ENCODE peak calls at places on chromosome 19, in five cellular contexts. One of them, this sample, is unnamed.

GRCh38 chr19:53977429-53977990 is 13.9 kb upstream of the CACNG6 start:
- DNase-seq in A549: peak
- DNase-seq in tibial nerve: peak
- DNase-seq in stomach: peak
- DNase-seq in ovary: peak
- DNase-seq in this sample: peak

GRCh38 chr19:40403262-40403984 is 9.8 kb downstream of the PRX start:
- DNase-seq in A549: peak
- DNase-seq in tibial nerve: peak
- DNase-seq in stomach: peak
- DNase-seq in ovary: peak
- DNase-seq in this sample: peak

GRCh38 chr19:49590971-49591730 is at the start of gene PRR12:
- DNase-seq in A549: peak
- DNase-seq in tibial nerve: no peak
- DNase-seq in stomach: peak
- DNase-seq in ovary: peak
- DNase-seq in this sample: peak

GRCh38 chr19:6531956-6532243 is 1.1 kb downstream of the TNFSF9 start:
- DNase-seq in A549: no peak
- DNase-seq in tibial nerve: no peak
- DNase-seq in stomach: no peak
- DNase-seq in ovary: no peak
- DNase-seq in this sample: no peak

GRCh38 chr19:27779953-27780352 is 1433.0 kb downstream of the UQCRFS1 start:
- DNase-seq in A549: no peak
- DNase-seq in tibial nerve: no peak
- DNase-seq in stomach: no peak
- DNase-seq in ovary: no peak
- DNase-seq in this sample: no peak

GRCh38 chr19:4657262-4657661 is 12.9 kb downstream of the MYDGF start:
- DNase-seq in A549: no peak
- DNase-seq in tibial nerve: no peak
- DNase-seq in stomach: no peak
- DNase-seq in ovary: no peak
- DNase-seq in this sample: no peak

GRCh38 chr19:54470276-54470887 is 2.7 kb downstream of the CDC42EP5 start:
- DNase-seq in A549: no peak
- DNase-seq in tibial nerve: no peak
- DNase-seq in stomach: no peak
- DNase-seq in ovary: no peak
- DNase-seq in this sample: no peak

GRCh38 chr19:4539697-4540581 is at the start of gene LRG1:
- DNase-seq in A549: no peak
- DNase-seq in tibial nerve: peak
- DNase-seq in stomach: peak
- DNase-seq in ovary: peak
- DNase-seq in this sample: peak

GRCh38 chr19:50333737-50334617 is 4.8 kb upstream of the KCNC3 start:
- DNase-seq in A549: peak
- DNase-seq in tibial nerve: peak
- DNase-seq in stomach: peak
- DNase-seq in ovary: peak
- DNase-seq in this sample: no peak

GRCh38 chr19:48135411-48135810 is 24.8 kb upstream of the PLA2G4C start:
- DNase-seq in A549: no peak
- DNase-seq in tibial nerve: no peak
- DNase-seq in stomach: no peak
- DNase-seq in ovary: peak
- DNase-seq in this sample: no peak

GRCh38 chr19:35645680-35646511 is 2.2 kb upstream of the COX6B1 start:
- DNase-seq in A549: no peak
- DNase-seq in tibial nerve: no peak
- DNase-seq in stomach: no peak
- DNase-seq in ovary: no peak
- DNase-seq in this sample: no peak

GRCh38 chr19:1258707-1259205 is 10.4 kb downstream of the MIDN start:
- DNase-seq in A549: peak
- DNase-seq in tibial nerve: no peak
- DNase-seq in stomach: no peak
- DNase-seq in ovary: no peak
- DNase-seq in this sample: no peak

GRCh38 chr19:10975374-10976036 is 14.7 kb downstream of the SMARCA4 start:
- DNase-seq in A549: no peak
- DNase-seq in tibial nerve: peak
- DNase-seq in stomach: peak
- DNase-seq in ovary: peak
- DNase-seq in this sample: peak

GRCh38 chr19:43631491-43631890 is 8.2 kb downstream of the CADM4 start:
- DNase-seq in A549: no peak
- DNase-seq in tibial nerve: no peak
- DNase-seq in stomach: no peak
- DNase-seq in ovary: no peak
- DNase-seq in this sample: no peak

GRCh38 chr19:41327499-41328156 is 17.7 kb downstream of the CCDC97 start:
- DNase-seq in A549: peak
- DNase-seq in tibial nerve: no peak
- DNase-seq in stomach: peak
- DNase-seq in ovary: peak
- DNase-seq in this sample: peak

GRCh38 chr19:51714848-51715247 is 8.9 kb downstream of the HAS1 start:
- DNase-seq in A549: no peak
- DNase-seq in tibial nerve: no peak
- DNase-seq in stomach: no peak
- DNase-seq in ovary: no peak
- DNase-seq in this sample: no peak

GRCh38 chr19:19026299-19026971 is 6.9 kb downstream of the SUGP2 start:
- DNase-seq in A549: peak
- DNase-seq in tibial nerve: peak
- DNase-seq in stomach: no peak
- DNase-seq in ovary: no peak
- DNase-seq in this sample: peak

GRCh38 chr19:1168877-1169791 is 4.9 kb downstream of the SBNO2 start:
- DNase-seq in A549: peak
- DNase-seq in tibial nerve: no peak
- DNase-seq in stomach: peak
- DNase-seq in ovary: peak
- DNase-seq in this sample: peak

GRCh38 chr19:5809469-5809868 is 4.6 kb downstream of the NRTN start:
- DNase-seq in A549: no peak
- DNase-seq in tibial nerve: no peak
- DNase-seq in stomach: no peak
- DNase-seq in ovary: no peak
- DNase-seq in this sample: no peak

GRCh38 chr19:41276231-41276630 is 12.1 kb downstream of the HNRNPUL1 start:
- DNase-seq in A549: no peak
- DNase-seq in tibial nerve: no peak
- DNase-seq in stomach: no peak
- DNase-seq in ovary: no peak
- DNase-seq in this sample: no peak

GRCh38 chr19:771332-771785 is 20.4 kb downstream of the MISP start:
- DNase-seq in A549: peak
- DNase-seq in tibial nerve: no peak
- DNase-seq in stomach: no peak
- DNase-seq in ovary: no peak
- DNase-seq in this sample: no peak

GRCh38 chr19:12788682-12789097 is 2.6 kb upstream of the JUNB start:
- DNase-seq in A549: peak
- DNase-seq in tibial nerve: peak
- DNase-seq in stomach: peak
- DNase-seq in ovary: peak
- DNase-seq in this sample: peak

GRCh38 chr19:47839913-47840312 is 18.2 kb downstream of the CRX start:
- DNase-seq in A549: no peak
- DNase-seq in tibial nerve: no peak
- DNase-seq in stomach: no peak
- DNase-seq in ovary: no peak
- DNase-seq in this sample: no peak

GRCh38 chr19:42051166-42052115 is 18.6 kb downstream of the GRIK5 start:
- DNase-seq in A549: no peak
- DNase-seq in tibial nerve: no peak
- DNase-seq in stomach: peak
- DNase-seq in ovary: no peak
- DNase-seq in this sample: no peak

GRCh38 chr19:53037101-53038097 is 7.1 kb upstream of the ERVV-2 start:
- DNase-seq in A549: no peak
- DNase-seq in tibial nerve: no peak
- DNase-seq in stomach: no peak
- DNase-seq in ovary: no peak
- DNase-seq in this sample: peak

GRCh38 chr19:35509018-35509652 is 4.3 kb downstream of the DMKN start:
- DNase-seq in A549: peak
- DNase-seq in tibial nerve: no peak
- DNase-seq in stomach: peak
- DNase-seq in ovary: peak
- DNase-seq in this sample: peak

GRCh38 chr19:54607782-54608150 is 14.3 kb downstream of the LILRA1 start:
- DNase-seq in A549: no peak
- DNase-seq in tibial nerve: no peak
- DNase-seq in stomach: no peak
- DNase-seq in ovary: no peak
- DNase-seq in this sample: no peak

GRCh38 chr19:45443462-45444317 is 20.0 kb upstream of the ERCC1 start:
- DNase-seq in A549: peak
- DNase-seq in tibial nerve: peak
- DNase-seq in stomach: peak
- DNase-seq in ovary: peak
- DNase-seq in this sample: peak

GRCh38 chr19:11165486-11166030 is 10.0 kb upstream of the SPC24 start:
- DNase-seq in A549: no peak
- DNase-seq in tibial nerve: no peak
- DNase-seq in stomach: no peak
- DNase-seq in ovary: no peak
- DNase-seq in this sample: no peak

GRCh38 chr19:51026554-51026831 is at the start of gene KLK11:
- DNase-seq in A549: no peak
- DNase-seq in tibial nerve: no peak
- DNase-seq in stomach: peak
- DNase-seq in ovary: no peak
- DNase-seq in this sample: peak

GRCh38 chr19:33683881-33684549 is 62.3 kb downstream of the CHST8 start:
- DNase-seq in A549: peak
- DNase-seq in tibial nerve: no peak
- DNase-seq in stomach: no peak
- DNase-seq in ovary: no peak
- DNase-seq in this sample: peak

GRCh38 chr19:9785367-9786331 is 17.1 kb upstream of the ZNF846 start:
- DNase-seq in A549: peak
- DNase-seq in tibial nerve: peak
- DNase-seq in stomach: peak
- DNase-seq in ovary: peak
- DNase-seq in this sample: peak
- TF ChIP-seq POLR2A in A549: no peak
- TF ChIP-seq POLR2A in tibial nerve: peak
- TF ChIP-seq POLR2A in stomach: peak
- TF ChIP-seq POLR2A in ovary: peak
- TF ChIP-seq POLR2A in this sample: peak

GRCh38 chr19:16670291-16670690 is 9.4 kb downstream of the TMEM38A start:
- DNase-seq in A549: no peak
- DNase-seq in tibial nerve: no peak
- DNase-seq in stomach: no peak
- DNase-seq in ovary: no peak
- DNase-seq in this sample: no peak
- H3K27ac ChIP-seq in A549: no peak
- H3K27ac ChIP-seq in tibial nerve: no peak
- H3K27ac ChIP-seq in stomach: no peak
- H3K27ac ChIP-seq in ovary: no peak
- H3K27ac ChIP-seq in this sample: no peak

GRCh38 chr19:37333457-37333856 is 37.4 kb upstream of the ZNF527 start:
- DNase-seq in A549: no peak
- DNase-seq in tibial nerve: no peak
- DNase-seq in stomach: no peak
- DNase-seq in ovary: no peak
- DNase-seq in this sample: no peak

GRCh38 chr19:37329686-37330085 is 41.2 kb upstream of the ZNF527 start:
- DNase-seq in A549: peak
- DNase-seq in tibial nerve: no peak
- DNase-seq in stomach: no peak
- DNase-seq in ovary: no peak
- DNase-seq in this sample: no peak

GRCh38 chr19:37332839-37333238 is 38.1 kb upstream of the ZNF527 start:
- DNase-seq in A549: no peak
- DNase-seq in tibial nerve: no peak
- DNase-seq in stomach: no peak
- DNase-seq in ovary: no peak
- DNase-seq in this sample: no peak

GRCh38 chr19:37334179-37335071 is 36.5 kb upstream of the ZNF527 start:
- DNase-seq in A549: no peak
- DNase-seq in tibial nerve: peak
- DNase-seq in stomach: peak
- DNase-seq in ovary: peak
- DNase-seq in this sample: peak
- TF ChIP-seq POLR2A in A549: no peak
- TF ChIP-seq POLR2A in tibial nerve: peak
- TF ChIP-seq POLR2A in stomach: no peak
- TF ChIP-seq POLR2A in ovary: peak
- TF ChIP-seq POLR2A in this sample: peak

GRCh38 chr19:17780781-17781180 is 14.2 kb upstream of the B3GNT3 start:
- DNase-seq in A549: no peak
- DNase-seq in tibial nerve: no peak
- DNase-seq in stomach: no peak
- DNase-seq in ovary: no peak
- DNase-seq in this sample: no peak

GRCh38 chr19:17779281-17779930 is 15.5 kb upstream of the B3GNT3 start:
- DNase-seq in A549: peak
- DNase-seq in tibial nerve: peak
- DNase-seq in stomach: no peak
- DNase-seq in ovary: peak
- DNase-seq in this sample: no peak

GRCh38 chr19:17777840-17778620 is 16.9 kb upstream of the B3GNT3 start:
- DNase-seq in A549: peak
- DNase-seq in tibial nerve: peak
- DNase-seq in stomach: peak
- DNase-seq in ovary: peak
- DNase-seq in this sample: no peak

GRCh38 chr19:17775991-17776803 is 18.7 kb upstream of the B3GNT3 start:
- DNase-seq in A549: no peak
- DNase-seq in tibial nerve: no peak
- DNase-seq in stomach: no peak
- DNase-seq in ovary: no peak
- DNase-seq in this sample: no peak

DNA sequence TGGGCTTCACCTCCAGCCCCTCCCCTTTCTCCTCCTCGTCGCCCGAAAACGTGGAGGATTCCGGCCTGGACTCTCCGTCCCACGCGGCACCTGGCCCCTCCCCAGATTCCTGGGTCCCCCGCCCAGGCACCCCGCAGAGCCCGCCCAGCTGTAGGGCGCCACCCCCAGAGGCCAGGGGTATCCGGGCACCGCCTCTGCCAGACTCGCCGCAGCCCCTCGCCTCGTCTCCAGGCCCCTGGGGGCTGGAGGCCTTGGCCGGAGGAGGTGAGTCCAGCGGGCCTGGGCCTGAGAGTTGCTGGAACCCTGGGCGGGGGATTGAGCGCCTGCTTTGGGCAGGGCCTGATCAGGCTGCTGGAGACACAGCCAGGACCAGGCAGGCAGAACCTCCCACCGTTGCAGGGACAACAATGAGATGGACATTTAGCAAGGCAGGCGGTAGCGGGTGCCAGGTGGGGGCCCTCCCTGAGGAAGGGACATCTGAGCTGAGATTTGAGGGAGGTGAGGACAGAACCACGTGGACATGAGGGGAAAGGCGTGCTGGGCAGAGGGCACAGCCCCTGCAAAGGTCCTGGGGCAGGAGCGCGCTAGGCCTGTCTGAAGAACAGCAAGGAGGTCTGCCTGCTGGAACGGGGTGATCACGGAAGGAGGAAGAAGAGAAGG is 16.2 kb upstream of the B3GNT3 start:
- DNase-seq in A549: no peak
- DNase-seq in tibial nerve: no peak
- DNase-seq in stomach: no peak
- DNase-seq in ovary: no peak
- DNase-seq in this sample: no peak
- H3K27ac ChIP-seq in A549: peak
- H3K27ac ChIP-seq in tibial nerve: no peak
- H3K27ac ChIP-seq in stomach: no peak
- H3K27ac ChIP-seq in ovary: no peak
- H3K27ac ChIP-seq in this sample: no peak

This sample was measured in body of pancreas.